ENCODE peak calls at places on chromosomes 5 and 9, in four cellular contexts. Z, Q, F and X are unnamed samples.

GRCh38 chr9:86732514-86732913 is 214.8 kb downstream of the GAS1 start:
- DNase-seq in F (no peak), Z (peak; percentile 92), Q (no peak), X (no peak)

GRCh38 chr5:4000960-4001359 is 405.3 kb downstream of the IRX1 start:
- DNase-seq in Z (no peak), F (no peak), Q (no peak), X (no peak)

GRCh38 chr5:172548311-172548731 is 92.7 kb upstream of the NEURL1B start:
- DNase-seq in F (no peak), Q (no peak), Z (no peak), X (no peak)

GRCh38 chr5:2382776-2383677 is 368.4 kb downstream of the IRX2 start:
- DNase-seq in F (no peak), Q (no peak), Z (no peak), X (no peak)

GRCh38 chr5:127028822-127029457 is 1.4 kb downstream of the MARCHF3 start:
- DNase-seq in Q (no peak), Z (peak; percentile 47), F (peak; percentile 50), X (peak; percentile 84)

GRCh38 chr9:6414291-6414690 is 1.3 kb downstream of the UHRF2 start:
- DNase-seq in Z (no peak), F (no peak), Q (no peak), X (peak; percentile 58)

GRCh38 chr5:171432581-171433351 is 13.3 kb downstream of the FGF18 start:
- DNase-seq in F (peak; percentile 42), Q (no peak), Z (no peak), X (no peak)

GRCh38 chr5:92836861-92837755 is 743.9 kb downstream of the NR2F1-AS1 start:
- DNase-seq in Z (peak; percentile 55), Q (no peak), F (no peak), X (no peak)

GRCh38 chr5:130109152-130109551 is 204.9 kb downstream of the CHSY3 start:
- DNase-seq in Q (no peak), Z (no peak), F (no peak), X (peak; percentile 34)

DNA sequence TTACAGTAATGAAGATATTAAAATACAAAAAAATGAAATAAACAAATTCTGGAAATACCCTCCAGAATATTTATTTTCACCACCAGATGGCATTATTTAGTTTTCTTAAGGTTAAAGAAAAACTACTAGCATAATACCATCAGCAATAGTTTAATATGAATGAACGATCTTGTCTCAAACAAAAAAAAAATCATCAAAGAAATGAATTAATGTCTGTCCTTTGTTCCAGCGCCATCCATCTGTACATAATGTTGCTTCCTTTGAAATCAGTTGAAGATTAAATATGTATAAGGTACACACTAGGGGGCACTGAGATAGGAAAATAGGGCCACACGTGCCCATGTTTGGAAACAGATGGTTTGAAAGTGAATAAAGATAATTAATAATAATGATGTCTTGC is 84.9 kb upstream of the SLCO6A1 start:
- DNase-seq in Z (no peak), Q (no peak), F (no peak), X (peak; percentile 8)
- TF ChIP-seq CTCF in Z (peak; percentile 13), Q (peak; percentile 47), F (peak; percentile 39), X (peak; percentile 6)

GRCh38 chr9:75033789-75034473 is 5.8 kb upstream of the CARNMT1 start:
- DNase-seq in F (no peak), Q (no peak), Z (no peak), X (no peak)

GRCh38 chr9:75041041-75041440 is 12.9 kb upstream of the CARNMT1 start:
- DNase-seq in Z (no peak), F (no peak), Q (no peak), X (no peak)

GRCh38 chr9:75039804-75040203 is 11.7 kb upstream of the CARNMT1 start:
- DNase-seq in Q (no peak), F (no peak), Z (no peak), X (peak; percentile 43)

GRCh38 chr9:75036793-75037192 is 8.7 kb upstream of the CARNMT1 start:
- DNase-seq in F (no peak), Q (no peak), Z (no peak), X (no peak)

DNA sequence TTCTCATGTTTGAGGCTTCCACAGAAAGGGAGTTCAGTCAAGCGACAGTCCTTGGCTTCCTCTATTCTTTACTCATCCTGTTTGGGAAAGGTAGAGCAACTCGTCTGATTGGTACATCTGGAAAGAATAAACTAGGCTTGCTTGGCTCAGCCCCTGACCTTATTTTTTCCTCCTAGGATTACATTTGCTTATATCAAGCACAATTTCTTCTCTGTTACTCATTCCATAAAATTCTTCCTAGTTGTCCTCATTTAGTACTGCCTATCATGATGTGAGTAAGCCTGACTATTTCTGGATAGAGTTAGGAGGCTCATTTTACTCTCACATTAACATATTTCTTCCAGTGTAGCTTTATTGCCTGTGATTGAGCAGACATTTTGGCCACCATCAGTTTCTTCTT is 10.9 kb upstream of the CARNMT1 start:
- DNase-seq in Z (peak; percentile 86), F (no peak), Q (no peak), X (no peak)
- TF ChIP-seq CTCF in Z (no peak), F (no peak), Q (no peak), X (no peak)

GRCh38 chr9:7813030-7813429 is 13.5 kb upstream of the DMAC1 start:
- DNase-seq in F (no peak), Z (no peak), Q (no peak), X (no peak)
- TF ChIP-seq CTCF in F (no peak), Z (no peak), Q (no peak), X (no peak)

GRCh38 chr5:6950872-6951271 is 237.6 kb downstream of the TENT4A start:
- DNase-seq in Q (no peak), F (no peak), Z (no peak), X (no peak)
- TF ChIP-seq CTCF in Q (no peak), F (no peak), Z (no peak), X (no peak)

DNA sequence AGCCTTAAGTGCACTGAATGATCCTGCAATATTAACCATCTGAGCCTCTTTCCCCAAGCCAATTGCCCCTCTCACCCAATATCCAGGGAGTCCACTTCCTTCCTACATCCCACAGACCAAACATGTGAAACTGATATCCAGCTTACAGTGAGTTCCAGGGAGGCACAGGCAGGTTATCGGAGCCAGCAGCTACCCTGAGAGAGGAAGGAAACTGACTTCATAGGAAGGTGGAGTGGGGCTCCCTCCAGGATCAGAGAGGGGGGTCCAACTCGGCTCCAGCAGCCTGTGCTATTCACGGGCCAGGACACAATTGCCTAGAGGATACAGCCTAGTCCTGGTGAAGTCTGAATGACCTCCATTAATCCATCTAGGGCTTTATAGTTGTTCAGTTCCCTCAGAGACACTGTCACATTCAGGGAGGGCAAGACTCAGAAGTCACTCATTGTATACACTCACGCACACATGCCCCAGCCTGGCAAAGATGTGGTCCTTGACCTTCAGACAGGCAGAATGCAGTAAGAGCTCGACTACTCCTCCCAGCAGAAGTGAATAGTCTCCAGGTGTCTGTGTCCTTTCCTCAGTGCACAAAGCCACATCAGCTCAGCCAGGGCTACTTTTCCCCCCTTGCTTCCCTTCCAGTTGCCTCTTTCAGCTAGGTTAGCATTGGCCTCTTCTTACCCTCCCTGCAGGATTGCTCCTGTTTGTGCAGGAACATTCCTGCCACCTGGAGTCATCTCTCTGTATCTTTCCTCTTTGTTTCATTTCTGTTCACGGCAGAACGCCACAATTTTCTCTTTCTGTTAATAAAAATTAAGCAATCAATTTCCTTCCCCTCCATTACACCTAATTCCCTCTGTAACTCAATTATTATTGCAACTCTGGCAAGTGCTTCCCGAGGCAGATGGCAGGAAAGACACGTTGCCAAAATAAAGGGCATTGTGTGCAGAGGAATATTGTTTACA is 501.7 kb downstream of the ARHGEF28 start:
- DNase-seq in F (no peak), Q (no peak), Z (no peak), X (no peak)
- TF ChIP-seq CTCF in F (peak; percentile 35), Q (no peak), Z (no peak), X (no peak)

GRCh38 chr5:116289276-116289675 is 204.5 kb downstream of the COMMD10 start:
- DNase-seq in Z (no peak), F (no peak), Q (no peak), X (no peak)
- TF ChIP-seq CTCF in Z (no peak), F (no peak), Q (no peak), X (no peak)